ENCODE peak calls at places on chromosomes 12 and 14, in six cellular contexts. One of them, this sample, is unnamed.

GRCh38 chr12:117854339-117855012 is 114.3 kb downstream of the KSR2 start:
- DNase-seq in CD4-positive, CD25-positive, alpha-beta regulatory T cell: no peak
- DNase-seq in kidney: no peak
- DNase-seq in lung: peak; percentile 37
- DNase-seq in lower lobe of right lung: no peak
- DNase-seq in hepatocyte: peak; percentile 81
- DNase-seq in this sample: peak; percentile 51

GRCh38 chr12:9673404-9674225 is 4.1 kb downstream of the CLEC2D start:
- DNase-seq in CD4-positive, CD25-positive, alpha-beta regulatory T cell: peak; percentile 41
- DNase-seq in kidney: peak; percentile 74
- DNase-seq in lung: peak; percentile 56
- DNase-seq in lower lobe of right lung: peak; percentile 60
- DNase-seq in hepatocyte: peak; percentile 42
- DNase-seq in this sample: peak; percentile 48

GRCh38 chr12:34295366-34296142 is 273.3 kb downstream of the ALG10 start:
- DNase-seq in CD4-positive, CD25-positive, alpha-beta regulatory T cell: no peak
- DNase-seq in kidney: peak; percentile 36
- DNase-seq in lung: no peak
- DNase-seq in lower lobe of right lung: peak; percentile 23
- DNase-seq in hepatocyte: no peak
- DNase-seq in this sample: no peak

GRCh38 chr12:80216890-80217559 is 117.7 kb downstream of the OTOGL start:
- DNase-seq in CD4-positive, CD25-positive, alpha-beta regulatory T cell: no peak
- DNase-seq in kidney: no peak
- DNase-seq in lung: no peak
- DNase-seq in lower lobe of right lung: no peak
- DNase-seq in hepatocyte: no peak
- DNase-seq in this sample: no peak

GRCh38 chr14:65003394-65003793 is 16.7 kb downstream of the FNTB start:
- DNase-seq in CD4-positive, CD25-positive, alpha-beta regulatory T cell: no peak
- DNase-seq in kidney: no peak
- DNase-seq in lung: no peak
- DNase-seq in lower lobe of right lung: no peak
- DNase-seq in hepatocyte: no peak
- DNase-seq in this sample: no peak

GRCh38 chr14:94041551-94042346 is 15.6 kb downstream of the OTUB2 start:
- DNase-seq in CD4-positive, CD25-positive, alpha-beta regulatory T cell: no peak
- DNase-seq in kidney: peak; percentile 79
- DNase-seq in lung: peak; percentile 51
- DNase-seq in lower lobe of right lung: peak; percentile 72
- DNase-seq in hepatocyte: peak; percentile 35
- DNase-seq in this sample: no peak

GRCh38 chr14:92121207-92121669 is 268 bp downstream of the NDUFB1 start:
- DNase-seq in CD4-positive, CD25-positive, alpha-beta regulatory T cell: no peak
- DNase-seq in kidney: peak; percentile 85
- DNase-seq in lung: peak; percentile 50
- DNase-seq in lower lobe of right lung: peak; percentile 64
- DNase-seq in hepatocyte: peak; percentile 45
- DNase-seq in this sample: no peak

GRCh38 chr12:47054659-47055058 is 24.8 kb upstream of the PCED1B start:
- DNase-seq in CD4-positive, CD25-positive, alpha-beta regulatory T cell: no peak
- DNase-seq in kidney: no peak
- DNase-seq in lung: no peak
- DNase-seq in lower lobe of right lung: no peak
- DNase-seq in hepatocyte: no peak
- DNase-seq in this sample: no peak

GRCh38 chr12:69703146-69703642 is 4.1 kb upstream of the BEST3 start:
- DNase-seq in CD4-positive, CD25-positive, alpha-beta regulatory T cell: no peak
- DNase-seq in kidney: no peak
- DNase-seq in lung: no peak
- DNase-seq in lower lobe of right lung: no peak
- DNase-seq in hepatocyte: no peak
- DNase-seq in this sample: no peak

GRCh38 chr12:47973870-47974269 is 10.5 kb downstream of the TMEM106C start:
- DNase-seq in CD4-positive, CD25-positive, alpha-beta regulatory T cell: no peak
- DNase-seq in kidney: no peak
- DNase-seq in lung: no peak
- DNase-seq in lower lobe of right lung: no peak
- DNase-seq in hepatocyte: no peak
- DNase-seq in this sample: no peak

GRCh38 chr14:67900188-67900587 is 80.6 kb downstream of the RAD51B start:
- DNase-seq in CD4-positive, CD25-positive, alpha-beta regulatory T cell: no peak
- DNase-seq in kidney: no peak
- DNase-seq in lung: no peak
- DNase-seq in lower lobe of right lung: no peak
- DNase-seq in hepatocyte: no peak
- DNase-seq in this sample: no peak

GRCh38 chr14:37810094-37810801 is 214.8 kb downstream of the TTC6 start:
- DNase-seq in CD4-positive, CD25-positive, alpha-beta regulatory T cell: no peak
- DNase-seq in kidney: no peak
- DNase-seq in lung: no peak
- DNase-seq in lower lobe of right lung: no peak
- DNase-seq in hepatocyte: no peak
- DNase-seq in this sample: no peak

GRCh38 chr12:63844391-63845341 is at the start of gene SRGAP1:
- DNase-seq in CD4-positive, CD25-positive, alpha-beta regulatory T cell: no peak
- DNase-seq in kidney: peak; percentile 90
- DNase-seq in lung: peak; percentile 56
- DNase-seq in lower lobe of right lung: peak; percentile 62
- DNase-seq in hepatocyte: peak; percentile 79
- DNase-seq in this sample: peak; percentile 74

GRCh38 chr12:59452746-59453145 is 143.1 kb upstream of the SLC16A7 start:
- DNase-seq in CD4-positive, CD25-positive, alpha-beta regulatory T cell: no peak
- DNase-seq in kidney: no peak
- DNase-seq in lung: no peak
- DNase-seq in lower lobe of right lung: no peak
- DNase-seq in hepatocyte: no peak
- DNase-seq in this sample: no peak

GRCh38 chr12:96078281-96078761 is 42.9 kb upstream of the LTA4H start:
- DNase-seq in CD4-positive, CD25-positive, alpha-beta regulatory T cell: no peak
- DNase-seq in kidney: peak; percentile 85
- DNase-seq in lung: peak; percentile 38
- DNase-seq in lower lobe of right lung: peak; percentile 54
- DNase-seq in hepatocyte: no peak
- DNase-seq in this sample: no peak

GRCh38 chr12:54526800-54527630 is 22.4 kb upstream of the PDE1B start:
- DNase-seq in CD4-positive, CD25-positive, alpha-beta regulatory T cell: peak; percentile 19
- DNase-seq in kidney: no peak
- DNase-seq in lung: no peak
- DNase-seq in lower lobe of right lung: no peak
- DNase-seq in hepatocyte: peak; percentile 54
- DNase-seq in this sample: peak; percentile 69

GRCh38 chr12:122064780-122065588 is 13.6 kb upstream of the MLXIP start:
- DNase-seq in CD4-positive, CD25-positive, alpha-beta regulatory T cell: no peak
- DNase-seq in kidney: peak; percentile 95
- DNase-seq in lung: no peak
- DNase-seq in lower lobe of right lung: no peak
- DNase-seq in hepatocyte: peak; percentile 64
- DNase-seq in this sample: peak; percentile 87

GRCh38 chr12:27293463-27293862 is 39.2 kb upstream of the BMAL2 start:
- DNase-seq in CD4-positive, CD25-positive, alpha-beta regulatory T cell: no peak
- DNase-seq in kidney: no peak
- DNase-seq in lung: no peak
- DNase-seq in lower lobe of right lung: no peak
- DNase-seq in hepatocyte: no peak
- DNase-seq in this sample: no peak

GRCh38 chr12:103768467-103769123 is 72.4 kb downstream of the NT5DC3 start:
- DNase-seq in CD4-positive, CD25-positive, alpha-beta regulatory T cell: no peak
- DNase-seq in kidney: no peak
- DNase-seq in lung: no peak
- DNase-seq in lower lobe of right lung: no peak
- DNase-seq in hepatocyte: no peak
- DNase-seq in this sample: no peak

GRCh38 chr12:15855646-15856045 is 26.5 kb upstream of the STRAP start:
- DNase-seq in CD4-positive, CD25-positive, alpha-beta regulatory T cell: no peak
- DNase-seq in kidney: no peak
- DNase-seq in lung: no peak
- DNase-seq in lower lobe of right lung: no peak
- DNase-seq in hepatocyte: no peak
- DNase-seq in this sample: no peak

GRCh38 chr14:31057701-31058364 is 31.7 kb upstream of the STRN3 start:
- DNase-seq in CD4-positive, CD25-positive, alpha-beta regulatory T cell: no peak
- DNase-seq in kidney: no peak
- DNase-seq in lung: no peak
- DNase-seq in lower lobe of right lung: no peak
- DNase-seq in hepatocyte: no peak
- DNase-seq in this sample: peak; percentile 68

GRCh38 chr12:123608192-123608591 is 6.3 kb downstream of the DDX55 start:
- DNase-seq in CD4-positive, CD25-positive, alpha-beta regulatory T cell: no peak
- DNase-seq in kidney: no peak
- DNase-seq in lung: no peak
- DNase-seq in lower lobe of right lung: no peak
- DNase-seq in hepatocyte: no peak
- DNase-seq in this sample: no peak

GRCh38 chr14:24861083-24861630 is 188.8 kb downstream of the STXBP6 start:
- DNase-seq in CD4-positive, CD25-positive, alpha-beta regulatory T cell: no peak
- DNase-seq in kidney: no peak
- DNase-seq in lung: no peak
- DNase-seq in lower lobe of right lung: no peak
- DNase-seq in hepatocyte: peak; percentile 17
- DNase-seq in this sample: no peak

GRCh38 chr14:28280997-28281598 is 485.5 kb upstream of the FOXG1 start:
- DNase-seq in CD4-positive, CD25-positive, alpha-beta regulatory T cell: no peak
- DNase-seq in kidney: no peak
- DNase-seq in lung: no peak
- DNase-seq in lower lobe of right lung: no peak
- DNase-seq in hepatocyte: no peak
- DNase-seq in this sample: no peak

GRCh38 chr14:49970474-49971147 is 77.7 kb downstream of the ARF6 start:
- DNase-seq in CD4-positive, CD25-positive, alpha-beta regulatory T cell: no peak
- DNase-seq in kidney: no peak
- DNase-seq in lung: no peak
- DNase-seq in lower lobe of right lung: no peak
- DNase-seq in hepatocyte: peak; percentile 66
- DNase-seq in this sample: no peak

GRCh38 chr12:106112094-106112822 is 26.5 kb downstream of the NUAK1 start:
- DNase-seq in CD4-positive, CD25-positive, alpha-beta regulatory T cell: no peak
- DNase-seq in kidney: no peak
- DNase-seq in lung: no peak
- DNase-seq in lower lobe of right lung: no peak
- DNase-seq in hepatocyte: no peak
- DNase-seq in this sample: no peak

GRCh38 chr14:50667491-50668007 is 557 bp downstream of the SAV1 start:
- DNase-seq in CD4-positive, CD25-positive, alpha-beta regulatory T cell: peak; percentile 31
- DNase-seq in kidney: no peak
- DNase-seq in lung: peak; percentile 42
- DNase-seq in lower lobe of right lung: no peak
- DNase-seq in hepatocyte: peak; percentile 53
- DNase-seq in this sample: no peak

GRCh38 chr12:120971299-120972180 is 6.8 kb upstream of the HNF1A start:
- DNase-seq in CD4-positive, CD25-positive, alpha-beta regulatory T cell: peak; percentile 57
- DNase-seq in kidney: no peak
- DNase-seq in lung: no peak
- DNase-seq in lower lobe of right lung: peak; percentile 22
- DNase-seq in hepatocyte: peak; percentile 65
- DNase-seq in this sample: peak; percentile 72

GRCh38 chr14:95514131-95515079 is 2.0 kb downstream of the SYNE3 start:
- DNase-seq in CD4-positive, CD25-positive, alpha-beta regulatory T cell: no peak
- DNase-seq in kidney: no peak
- DNase-seq in lung: no peak
- DNase-seq in lower lobe of right lung: peak; percentile 54
- DNase-seq in hepatocyte: no peak
- DNase-seq in this sample: peak; percentile 77

GRCh38 chr12:79858518-79858917 is 76.4 kb downstream of the PPP1R12A start:
- DNase-seq in CD4-positive, CD25-positive, alpha-beta regulatory T cell: no peak
- DNase-seq in kidney: no peak
- DNase-seq in lung: no peak
- DNase-seq in lower lobe of right lung: no peak
- DNase-seq in hepatocyte: no peak
- DNase-seq in this sample: no peak

GRCh38 chr12:131775124-131775903 is 52.9 kb upstream of the MMP17 start:
- DNase-seq in CD4-positive, CD25-positive, alpha-beta regulatory T cell: no peak
- DNase-seq in kidney: no peak
- DNase-seq in lung: no peak
- DNase-seq in lower lobe of right lung: no peak
- DNase-seq in hepatocyte: no peak
- DNase-seq in this sample: no peak
- H3K36me3 ChIP-seq in CD4-positive, CD25-positive, alpha-beta regulatory T cell: peaks cover 57% of the 10 kb centered on the region
- H3K36me3 ChIP-seq in kidney: peaks cover 28% of the 10 kb centered on the region
- H3K36me3 ChIP-seq in lung: peaks cover 53% of the 10 kb centered on the region
- H3K36me3 ChIP-seq in lower lobe of right lung: peaks cover 92% of the 10 kb centered on the region
- H3K36me3 ChIP-seq in hepatocyte: no peaks in the 10 kb centered on the region
- H3K36me3 ChIP-seq in this sample: peaks cover 27% of the 10 kb centered on the region

DNA sequence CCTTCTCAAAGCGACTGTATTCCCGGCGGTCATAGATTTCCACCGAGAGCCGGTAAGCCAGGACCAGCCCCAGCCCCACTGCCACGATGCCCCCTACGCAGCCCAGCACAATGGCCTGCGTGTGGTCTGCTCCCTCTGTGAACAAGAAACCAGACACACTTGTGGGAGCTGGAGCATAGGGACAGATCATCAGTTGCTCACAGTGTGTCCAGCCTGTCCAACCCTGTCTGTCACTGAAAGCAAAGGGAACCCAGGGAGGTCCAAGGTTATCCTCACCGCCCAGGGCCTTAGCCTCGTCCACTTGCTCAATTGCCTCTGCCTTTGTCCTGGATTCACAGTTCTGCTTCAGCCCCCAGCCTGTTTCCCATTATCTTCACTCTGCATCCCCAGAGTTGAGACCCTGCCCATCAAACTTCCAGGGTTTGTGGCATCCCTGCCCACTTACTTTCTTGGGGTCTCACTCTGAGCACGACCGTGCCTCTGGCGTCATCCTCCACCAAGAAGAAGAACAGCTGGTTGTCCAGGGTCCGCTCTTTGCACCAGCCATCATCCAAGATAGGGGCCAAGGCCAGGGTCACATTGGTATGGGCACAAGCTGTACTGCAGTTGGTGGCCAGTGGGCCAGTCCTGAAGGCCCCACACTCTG is 11.3 kb upstream of the CSAD start:
- DNase-seq in CD4-positive, CD25-positive, alpha-beta regulatory T cell: no peak
- DNase-seq in kidney: no peak
- DNase-seq in lung: no peak
- DNase-seq in lower lobe of right lung: no peak
- DNase-seq in hepatocyte: no peak
- DNase-seq in this sample: no peak
- H3K36me3 ChIP-seq in CD4-positive, CD25-positive, alpha-beta regulatory T cell: peaks cover 92% of the 10 kb centered on the region
- H3K36me3 ChIP-seq in kidney: peaks cover 18% of the 10 kb centered on the region
- H3K36me3 ChIP-seq in lung: peaks cover 27% of the 10 kb centered on the region
- H3K36me3 ChIP-seq in lower lobe of right lung: peaks cover 29% of the 10 kb centered on the region
- H3K36me3 ChIP-seq in hepatocyte: no peaks in the 10 kb centered on the region
- H3K36me3 ChIP-seq in this sample: peaks cover 3% of the 10 kb centered on the region

DNA sequence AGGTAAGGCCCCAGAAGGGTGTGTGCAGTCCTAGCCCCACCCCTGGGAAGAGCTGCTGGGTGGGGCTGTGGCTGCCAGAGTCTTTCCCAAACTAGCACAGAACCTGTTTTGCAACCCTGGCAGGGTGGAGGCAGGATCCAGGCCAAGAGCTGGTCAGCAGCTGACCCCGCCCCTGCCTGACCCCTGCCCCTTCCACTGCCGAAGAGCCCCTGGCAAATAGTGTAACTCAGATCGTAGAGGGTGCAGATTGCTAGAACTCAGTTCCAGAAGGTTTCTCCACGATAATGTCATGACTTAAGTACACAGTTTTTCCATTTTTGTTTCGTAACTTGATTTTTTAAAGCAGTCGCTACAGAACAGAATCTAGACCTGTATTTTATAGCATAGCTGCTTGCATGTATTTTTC is 26.7 kb upstream of the PNMA1 start:
- DNase-seq in CD4-positive, CD25-positive, alpha-beta regulatory T cell: no peak
- DNase-seq in kidney: peak; percentile 94
- DNase-seq in lung: peak; percentile 88
- DNase-seq in lower lobe of right lung: peak; percentile 89
- DNase-seq in hepatocyte: peak; percentile 71
- DNase-seq in this sample: no peak
- H3K36me3 ChIP-seq in CD4-positive, CD25-positive, alpha-beta regulatory T cell: peaks cover 18% of the 10 kb centered on the region
- H3K36me3 ChIP-seq in kidney: peaks cover 19% of the 10 kb centered on the region
- H3K36me3 ChIP-seq in lung: peaks cover 25% of the 10 kb centered on the region
- H3K36me3 ChIP-seq in lower lobe of right lung: peaks cover 41% of the 10 kb centered on the region
- H3K36me3 ChIP-seq in hepatocyte: no peaks in the 10 kb centered on the region
- H3K36me3 ChIP-seq in this sample: peaks cover 26% of the 10 kb centered on the region

GRCh38 chr12:112996501-112996900 is 18.2 kb downstream of the OAS2 start:
- DNase-seq in CD4-positive, CD25-positive, alpha-beta regulatory T cell: no peak
- DNase-seq in kidney: no peak
- DNase-seq in lung: no peak
- DNase-seq in lower lobe of right lung: no peak
- DNase-seq in hepatocyte: no peak
- DNase-seq in this sample: no peak
- H3K36me3 ChIP-seq in CD4-positive, CD25-positive, alpha-beta regulatory T cell: peaks cover 78% of the 10 kb centered on the region
- H3K36me3 ChIP-seq in kidney: no peaks in the 10 kb centered on the region
- H3K36me3 ChIP-seq in lung: peaks cover 24% of the 10 kb centered on the region
- H3K36me3 ChIP-seq in lower lobe of right lung: peaks cover 60% of the 10 kb centered on the region
- H3K36me3 ChIP-seq in hepatocyte: no peaks in the 10 kb centered on the region
- H3K36me3 ChIP-seq in this sample: no peaks in the 10 kb centered on the region